ENCODE peak calls at places on chromosomes 11 and 22, in four cellular contexts. K is IMR-90, M is lung, Z is fibroblast of lung. A is an unnamed sample.

GRCh38 chr11:124783002-124783401 is 17.2 kb downstream of the MSANTD2 start:
- DNase-seq in K (peak; percentile 15), M (no peak), Z (no peak), A (no peak)

GRCh38 chr22:44926491-44927415 is 83.1 kb downstream of the PHF21B start:
- DNase-seq in K (no peak), M (no peak), Z (no peak), A (no peak)

GRCh38 chr11:18775492-18776292 is 15.9 kb downstream of the PTPN5 start:
- DNase-seq in K (peak; percentile 31), M (peak; percentile 38), Z (peak; percentile 65), A (peak; percentile 54)

GRCh38 chr11:120181446-120181992 is 29.3 kb upstream of the OAF start:
- DNase-seq in K (no peak), M (peak; percentile 25), Z (no peak), A (no peak)

GRCh38 chr11:72798361-72798760 is 4.5 kb upstream of the STARD10 start:
- DNase-seq in K (no peak), M (no peak), Z (no peak), A (no peak)

GRCh38 chr11:10930961-10931760 is 73.3 kb upstream of the ZBED5 start:
- DNase-seq in K (peak; percentile 76), M (peak; percentile 69), Z (peak; percentile 93), A (peak; percentile 78)

GRCh38 chr11:46363031-46363407 is 15.8 kb downstream of the DGKZ start:
- DNase-seq in K (peak; percentile 67), M (peak; percentile 64), Z (no peak), A (peak; percentile 36)

GRCh38 chr11:70698871-70699270 is 300.5 kb downstream of the CTTN start:
- DNase-seq in K (no peak), M (no peak), Z (no peak), A (no peak)

GRCh38 chr22:50673231-50674126 is 856 bp downstream of the SHANK3 start:
- DNase-seq in K (no peak), M (no peak), Z (no peak), A (no peak)

GRCh38 chr11:198236-198806 is 5.4 kb downstream of the SCGB1C1 start:
- DNase-seq in K (no peak), M (peak; percentile 26), Z (no peak), A (no peak)

GRCh38 chr22:42324566-42324965 is 54.1 kb upstream of the TCF20 start:
- DNase-seq in K (no peak), M (no peak), Z (no peak), A (no peak)

GRCh38 chr11:88414981-88415391 is 77.5 kb upstream of the CTSC start:
- DNase-seq in K (peak; percentile 44), M (no peak), Z (no peak), A (no peak)

GRCh38 chr11:2521681-2522630 is 77.1 kb downstream of the KCNQ1 start:
- DNase-seq in K (no peak), M (no peak), Z (no peak), A (no peak)

GRCh38 chr22:48554893-48555552 is 1272.7 kb downstream of the BRD1 start:
- DNase-seq in K (no peak), M (no peak), Z (no peak), A (no peak)

GRCh38 chr22:41964106-41964494 is 5.1 kb upstream of the SEPTIN3 start:
- DNase-seq in K (no peak), M (no peak), Z (no peak), A (no peak)

GRCh38 chr22:44368611-44369010 is 55.9 kb upstream of the SHISAL1 start:
- DNase-seq in K (no peak), M (no peak), Z (no peak), A (no peak)

GRCh38 chr11:41522899-41523672 is 63.6 kb upstream of the LRRC4C start:
- DNase-seq in K (no peak), M (no peak), Z (no peak), A (no peak)

GRCh38 chr22:28951969-28952521 is 68.7 kb downstream of the ZNRF3 start:
- DNase-seq in K (peak; percentile 39), M (no peak), Z (peak; percentile 46), A (peak; percentile 19)

GRCh38 chr11:73980001-73980960 is 2.4 kb downstream of the UCP2 start:
- DNase-seq in K (peak; percentile 20), M (peak; percentile 58), Z (peak; percentile 17), A (no peak)

GRCh38 chr11:130831506-130832385 is 84.5 kb downstream of the SNX19 start:
- DNase-seq in K (peak; percentile 22), M (no peak), Z (no peak), A (peak; percentile 68)

GRCh38 chr11:326842-327580 is 6.4 kb upstream of the IFITM3 start:
- DNase-seq in K (peak; percentile 42), M (peak; percentile 79), Z (peak; percentile 71), A (peak; percentile 76)

GRCh38 chr22:26610072-26610958 is 7.5 kb downstream of the CRYBB1 start:
- DNase-seq in K (peak; percentile 96), M (no peak), Z (peak; percentile 88), A (peak; percentile 88)

GRCh38 chr11:124898711-124899110 is 1.0 kb upstream of the ROBO4 start:
- DNase-seq in K (no peak), M (no peak), Z (peak; percentile 79), A (peak; percentile 78)

GRCh38 chr22:20205964-20206708 is 55.3 kb upstream of the CCDC188 start:
- DNase-seq in K (peak; percentile 63), M (peak; percentile 75), Z (peak; percentile 80), A (peak; percentile 64)

GRCh38 chr22:49632199-49633009 is 195.3 kb downstream of the BRD1 start:
- DNase-seq in K (peak; percentile 28), M (peak; percentile 41), Z (peak; percentile 52), A (peak; percentile 28)

GRCh38 chr11:69808708-69809107 is 10.5 kb downstream of the FGF3 start:
- DNase-seq in K (peak; percentile 45), M (no peak), Z (peak; percentile 27), A (peak; percentile 6)

GRCh38 chr11:104214517-104214916 is 50.6 kb upstream of the PDGFD start:
- DNase-seq in K (no peak), M (no peak), Z (no peak), A (no peak)

GRCh38 chr22:20756846-20757245 is 17.1 kb upstream of the SERPIND1 start:
- DNase-seq in K (no peak), M (no peak), Z (no peak), A (no peak)

GRCh38 chr22:20139391-20140106 is 7.9 kb downstream of the ZDHHC8 start:
- DNase-seq in K (no peak), M (no peak), Z (no peak), A (no peak)

GRCh38 chr11:4203603-4204360 is 109.2 kb downstream of the RRM1 start:
- DNase-seq in K (no peak), M (no peak), Z (no peak), A (no peak)

GRCh38 chr22:44459041-44459440 is 39.0 kb downstream of the RTL6 start:
- DNase-seq in K (no peak), M (no peak), Z (no peak), A (no peak)

GRCh38 chr11:64916848-64917662 is at the start of gene ATG2A:
- DNase-seq in K (peak; percentile 100), M (peak; percentile 99), Z (peak; percentile 100), A (peak; percentile 99)

GRCh38 chr11:64917663-64917995 is 620 bp upstream of the ATG2A start:
- DNase-seq in K (no peak), M (no peak), Z (no peak), A (no peak)

GRCh38 chr11:64919627-64920026 is 2.6 kb upstream of the ATG2A start:
- DNase-seq in K (no peak), M (no peak), Z (no peak), A (no peak)

GRCh38 chr11:64916040-64916847 is 765 bp downstream of the ATG2A start:
- DNase-seq in K (peak; percentile 33), M (peak; percentile 60), Z (peak; percentile 43), A (peak; percentile 74)

GRCh38 chr11:64918056-64918455 is 1.0 kb upstream of the ATG2A start:
- DNase-seq in K (peak; percentile 70), M (no peak), Z (peak; percentile 65), A (peak; percentile 56)
- H3K4me3 ChIP-seq in K (peak overlapping the region; percentile 41), M (no peak overlapping the region), Z (peak overlapping the region; percentile 50), A (peak overlapping the region; percentile 61)

DNA sequence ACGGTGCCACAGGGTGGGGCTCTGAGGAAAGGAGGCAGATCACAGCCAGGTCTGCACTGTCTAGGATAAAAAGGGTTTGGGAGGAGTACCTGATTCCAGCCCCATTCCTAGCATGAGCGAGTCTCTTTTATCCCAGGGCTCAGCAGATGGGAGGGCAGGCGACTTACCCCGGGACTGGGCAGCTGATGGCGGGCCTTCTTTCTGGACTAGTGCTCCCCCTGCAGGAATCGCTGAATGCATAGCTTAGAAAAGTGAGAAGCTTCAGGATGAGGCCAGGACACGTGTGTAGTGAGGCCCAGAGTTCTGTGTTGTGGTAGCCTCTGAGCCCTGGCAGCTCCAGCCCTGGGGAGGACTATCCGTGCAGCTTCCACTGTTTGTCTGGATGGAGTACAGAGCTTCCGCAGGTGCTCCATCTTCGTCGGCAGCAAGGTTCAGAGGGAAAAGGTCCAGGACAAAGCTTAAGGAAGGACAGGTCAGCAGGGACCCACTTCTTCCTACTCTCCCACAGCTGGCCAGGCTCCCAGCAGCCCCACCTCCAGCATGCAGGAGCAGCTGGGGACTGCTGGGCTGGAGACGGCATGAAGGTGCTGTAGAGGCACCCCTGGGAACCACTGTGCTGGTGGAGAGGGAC is 30.4 kb downstream of the COMMD9 start:
- DNase-seq in K (peak; percentile 77), M (peak; percentile 56), Z (peak; percentile 83), A (peak; percentile 80)
- TF ChIP-seq CTCF in K (peak; percentile 79), M (no peak), Z (peak; percentile 80), A (peak; percentile 83)

DNA sequence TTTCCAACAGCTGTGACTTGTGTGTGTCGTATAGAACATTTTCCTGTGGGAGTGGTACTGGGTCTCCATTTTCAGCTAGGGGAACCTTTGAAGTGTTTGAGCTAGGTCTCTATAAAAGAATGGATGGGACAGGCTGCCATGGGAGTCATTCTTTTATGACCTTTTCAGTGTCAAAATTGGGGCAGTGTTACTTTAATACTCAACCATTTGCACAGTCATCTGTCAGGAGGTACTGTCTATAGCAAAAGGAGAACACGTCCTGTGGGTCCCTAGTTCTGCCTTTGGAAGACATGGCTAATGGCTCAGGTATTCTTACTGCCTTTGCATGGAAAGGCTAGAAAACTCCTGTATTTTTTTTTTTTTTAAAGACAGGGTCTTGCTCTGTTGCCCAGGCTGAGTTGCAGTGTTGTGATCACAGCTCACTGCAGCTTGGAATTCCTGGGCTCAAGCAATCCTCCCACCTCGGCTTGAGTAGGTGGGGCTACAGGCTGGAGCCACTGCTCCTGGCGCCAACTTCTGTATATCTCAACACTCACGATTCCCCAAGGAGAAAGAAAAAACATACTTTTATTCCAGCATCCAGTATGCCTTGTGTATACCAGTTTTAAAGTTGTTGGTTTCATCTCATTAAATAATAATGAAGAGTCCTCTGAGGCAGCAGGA is 2.1 kb upstream of the ATF4 start:
- DNase-seq in K (peak; percentile 30), M (no peak), Z (no peak), A (peak; percentile 60)
- H3K4me3 ChIP-seq in K (no peak overlapping the region), M (no peak overlapping the region), Z (no peak overlapping the region), A (no peak overlapping the region)

DNA sequence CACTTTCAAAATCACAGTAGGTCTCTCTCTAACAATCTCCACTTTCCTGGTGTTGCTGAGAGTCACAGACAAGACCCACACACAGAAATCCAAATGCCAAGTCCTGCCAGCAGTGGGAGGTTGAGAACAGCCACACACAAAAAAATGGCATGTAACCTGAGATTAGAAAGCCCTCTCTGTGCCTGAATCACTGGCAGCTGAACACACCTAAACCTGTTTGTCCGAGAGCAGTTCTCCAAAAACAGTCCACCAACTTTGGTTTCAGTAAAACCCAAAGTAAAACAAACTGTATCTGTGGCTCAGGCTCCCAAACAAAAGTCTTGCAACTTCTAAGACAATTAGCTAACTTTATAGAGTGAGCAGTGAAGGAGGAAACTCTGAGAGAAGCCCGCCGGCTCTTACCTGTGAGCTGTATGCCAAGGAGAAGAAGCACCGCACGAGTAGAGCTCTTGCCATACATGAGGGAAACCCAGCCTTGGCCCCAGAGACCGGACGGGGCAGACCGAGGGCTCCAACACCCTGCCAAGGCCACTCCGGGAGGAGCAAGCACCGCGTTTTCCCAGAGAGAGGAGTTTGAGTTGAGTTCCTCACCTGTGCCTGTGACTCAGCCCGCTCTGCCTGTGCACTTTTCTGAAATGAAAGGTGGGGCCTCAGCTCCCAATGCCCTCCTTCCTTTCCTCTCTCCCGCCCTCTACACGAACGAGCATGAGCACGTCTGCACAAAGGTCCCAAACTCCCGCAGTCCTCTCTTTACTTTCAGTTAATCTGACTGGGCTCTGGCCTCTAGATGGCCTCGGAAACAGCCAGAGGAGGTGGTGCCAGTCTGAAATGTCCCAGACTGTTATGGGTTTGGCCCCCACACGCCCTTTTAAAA is at the start of gene MPZL2:
- DNase-seq in K (no peak), M (peak; percentile 85), Z (no peak), A (no peak)
- TF ChIP-seq CTCF in K (no peak), M (no peak), Z (no peak), A (no peak)

A was measured in fibroblast of mammary gland.